ENCODE peak calls at places on chromosomes 6 and 20, in four cellular contexts. One of them, this sample, is unnamed.
A peak's percentile ranks its signal among the peaks of the same experiment; 100 is the strongest.

GRCh38 chr20:3934628-3935027 is 45.4 kb downstream of the PANK2 start:
- DNase-seq in tibial nerve: no peak
- DNase-seq in endothelial cell: no peak
- DNase-seq in GM20000: no peak
- DNase-seq in this sample: no peak

GRCh38 chr20:11080776-11081406 is 407.1 kb upstream of the JAG1 start:
- DNase-seq in tibial nerve: no peak
- DNase-seq in endothelial cell: no peak
- DNase-seq in GM20000: no peak
- DNase-seq in this sample: no peak

GRCh38 chr20:58692579-58693225 is at the start of gene NPEPL1:
- DNase-seq in tibial nerve: peak; percentile 37
- DNase-seq in endothelial cell: peak; percentile 85
- DNase-seq in GM20000: peak; percentile 99
- DNase-seq in this sample: no peak

GRCh38 chr6:137389150-137389664 is 105.0 kb downstream of the OLIG3 start:
- DNase-seq in tibial nerve: no peak
- DNase-seq in endothelial cell: no peak
- DNase-seq in GM20000: peak; percentile 57
- DNase-seq in this sample: no peak

GRCh38 chr6:84027340-84028183 is 6.0 kb upstream of the MRAP2 start:
- DNase-seq in tibial nerve: no peak
- DNase-seq in endothelial cell: no peak
- DNase-seq in GM20000: no peak
- DNase-seq in this sample: no peak

GRCh38 chr6:7899046-7899888 is 11.3 kb downstream of the TXNDC5 start:
- DNase-seq in tibial nerve: no peak
- DNase-seq in endothelial cell: no peak
- DNase-seq in GM20000: peak; percentile 45
- DNase-seq in this sample: no peak

GRCh38 chr6:169963581-169964297 is 212.3 kb downstream of the ERMARD start:
- DNase-seq in tibial nerve: no peak
- DNase-seq in endothelial cell: no peak
- DNase-seq in GM20000: no peak
- DNase-seq in this sample: no peak

GRCh38 chr6:22367331-22367730 is 70.5 kb upstream of the PRL start:
- DNase-seq in tibial nerve: no peak
- DNase-seq in endothelial cell: no peak
- DNase-seq in GM20000: no peak
- DNase-seq in this sample: no peak

GRCh38 chr20:14295238-14295637 is 42.2 kb downstream of the FLRT3 start:
- DNase-seq in tibial nerve: no peak
- DNase-seq in endothelial cell: peak; percentile 22
- DNase-seq in GM20000: peak; percentile 2
- DNase-seq in this sample: no peak

GRCh38 chr6:144920391-144920983 is 635.4 kb downstream of the UTRN start:
- DNase-seq in tibial nerve: no peak
- DNase-seq in endothelial cell: no peak
- DNase-seq in GM20000: no peak
- DNase-seq in this sample: no peak

DNA sequence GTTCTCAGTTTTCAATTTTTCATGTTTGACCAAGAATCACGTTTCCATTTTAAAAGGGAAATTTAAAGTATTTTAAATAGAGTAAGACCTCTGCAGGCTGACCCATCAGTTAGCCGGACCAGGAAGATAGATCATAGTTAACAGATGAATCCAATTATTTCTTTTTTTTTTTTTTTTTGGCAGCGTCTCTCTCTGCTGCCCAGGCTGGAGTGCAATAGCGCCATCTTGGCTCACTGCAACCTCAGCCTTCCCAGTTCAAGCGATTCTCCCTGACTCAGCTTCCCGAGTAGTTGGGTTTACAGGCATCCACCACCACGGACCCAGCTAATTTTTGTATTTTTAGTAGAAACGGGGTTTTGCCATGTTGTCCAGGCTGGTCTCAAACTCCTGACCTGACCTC is 256.7 kb upstream of the CNR1 start:
- DNase-seq in tibial nerve: no peak
- DNase-seq in endothelial cell: no peak
- DNase-seq in GM20000: no peak
- DNase-seq in this sample: no peak
- TF ChIP-seq CTCF in tibial nerve: no peak
- TF ChIP-seq CTCF in endothelial cell: no peak
- TF ChIP-seq CTCF in GM20000: no peak
- TF ChIP-seq CTCF in this sample: no peak

GRCh38 chr6:15642276-15642675 is 20.6 kb downstream of the DTNBP1 start:
- DNase-seq in tibial nerve: no peak
- DNase-seq in endothelial cell: no peak
- DNase-seq in GM20000: no peak
- DNase-seq in this sample: no peak
- TF ChIP-seq CTCF in tibial nerve: no peak
- TF ChIP-seq CTCF in endothelial cell: peak; percentile 58
- TF ChIP-seq CTCF in GM20000: peak; percentile 6
- TF ChIP-seq CTCF in this sample: no peak

DNA sequence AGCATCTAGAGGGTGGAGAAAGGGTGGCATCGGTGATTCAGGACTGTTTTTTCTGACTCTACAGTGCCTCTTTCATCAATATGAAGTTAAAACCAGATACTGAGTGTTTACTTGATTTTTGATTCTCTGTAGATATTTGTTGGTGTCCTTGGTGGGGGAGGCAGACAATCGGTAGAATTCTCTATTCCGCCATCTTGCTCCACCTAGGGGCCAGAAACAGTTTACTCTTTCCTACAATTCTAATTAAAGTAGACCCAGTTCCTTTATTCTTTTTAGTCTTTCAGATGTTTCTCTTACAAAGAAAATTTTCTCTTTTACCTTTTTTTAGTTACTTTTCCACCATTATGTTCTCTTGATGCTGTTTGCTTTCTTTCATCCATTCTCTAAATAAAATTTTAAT is 162.1 kb upstream of the RAB32 start:
- DNase-seq in tibial nerve: no peak
- DNase-seq in endothelial cell: no peak
- DNase-seq in GM20000: no peak
- DNase-seq in this sample: no peak
- TF ChIP-seq CTCF in tibial nerve: no peak
- TF ChIP-seq CTCF in endothelial cell: peak; percentile 40
- TF ChIP-seq CTCF in GM20000: no peak
- TF ChIP-seq CTCF in this sample: no peak

GRCh38 chr20:38883081-38883980 is 42.9 kb upstream of the FAM83D start:
- DNase-seq in tibial nerve: no peak
- DNase-seq in endothelial cell: no peak
- DNase-seq in GM20000: no peak
- DNase-seq in this sample: no peak
- TF ChIP-seq CTCF in tibial nerve: no peak
- TF ChIP-seq CTCF in endothelial cell: no peak
- TF ChIP-seq CTCF in GM20000: no peak
- TF ChIP-seq CTCF in this sample: no peak

DNA sequence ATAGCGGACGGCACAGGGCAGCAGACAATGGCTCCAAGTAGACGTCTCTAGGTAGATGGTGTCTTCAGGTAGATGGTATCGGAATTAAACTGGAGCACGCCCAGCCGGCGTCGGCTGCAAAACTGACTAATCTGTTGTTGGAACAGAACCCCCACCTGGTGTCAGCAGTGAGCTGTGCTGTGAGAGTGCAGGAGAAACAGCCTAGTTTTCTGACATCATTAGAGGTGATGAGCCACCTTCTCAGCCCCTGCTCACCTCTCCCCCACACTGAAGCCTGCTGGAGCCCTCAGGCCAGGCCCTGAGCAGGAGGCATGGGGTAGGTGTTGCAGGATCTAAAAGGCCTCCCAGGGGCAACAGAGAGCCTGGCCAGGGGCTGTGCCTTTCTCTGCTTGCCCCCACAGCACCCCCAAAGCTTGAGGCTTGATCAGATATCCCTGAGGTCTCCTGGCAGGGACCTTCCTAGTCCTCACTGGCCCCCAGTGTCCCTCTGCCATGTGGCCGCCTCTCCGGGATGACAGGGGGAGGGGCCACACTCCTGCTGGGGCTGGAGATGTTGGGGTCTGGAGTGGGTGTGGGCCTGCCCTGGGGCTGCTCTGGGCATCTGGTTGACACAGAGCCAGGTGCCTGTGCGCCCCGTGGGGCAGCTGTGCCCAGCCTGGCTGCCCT is 6.9 kb upstream of the HELZ2 start:
- DNase-seq in tibial nerve: no peak
- DNase-seq in endothelial cell: peak; percentile 33
- DNase-seq in GM20000: peak; percentile 78
- DNase-seq in this sample: no peak
- TF ChIP-seq CTCF in tibial nerve: no peak
- TF ChIP-seq CTCF in endothelial cell: no peak
- TF ChIP-seq CTCF in GM20000: peak; percentile 46
- TF ChIP-seq CTCF in this sample: no peak

GRCh38 chr20:57434390-57434700 is 43.1 kb downstream of the RBM38 start:
- DNase-seq in tibial nerve: no peak
- DNase-seq in endothelial cell: no peak
- DNase-seq in GM20000: no peak
- DNase-seq in this sample: no peak
- TF ChIP-seq CTCF in tibial nerve: no peak
- TF ChIP-seq CTCF in endothelial cell: no peak
- TF ChIP-seq CTCF in GM20000: no peak
- TF ChIP-seq CTCF in this sample: no peak

DNA sequence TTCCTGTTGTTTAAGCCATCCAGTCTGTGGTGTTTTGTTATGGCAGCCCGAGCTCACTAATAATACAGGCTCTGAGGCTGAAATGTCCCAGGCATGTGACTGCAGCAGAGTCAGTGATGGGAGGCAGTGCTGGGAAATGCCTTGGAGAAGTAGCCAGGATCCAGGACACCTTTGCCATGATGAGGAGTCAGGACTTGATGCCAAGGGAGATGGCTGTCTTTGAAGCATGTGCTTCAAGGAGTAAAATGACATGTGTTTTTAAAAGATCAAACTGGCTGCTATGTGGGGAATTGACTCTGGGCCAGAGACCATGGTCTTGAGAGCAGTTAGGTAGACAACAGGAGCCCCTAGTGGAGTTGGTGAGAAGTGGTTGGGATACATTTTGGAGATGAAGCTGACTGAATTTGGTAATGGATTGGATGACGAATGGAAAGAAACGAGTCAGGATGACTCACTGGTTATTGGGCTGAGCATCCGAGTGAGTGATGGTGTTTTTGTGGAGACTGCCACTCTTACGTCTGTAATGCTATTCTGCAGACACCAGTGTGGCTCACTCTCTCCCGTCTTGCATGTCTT is 322.2 kb downstream of the PLCB1 start:
- DNase-seq in tibial nerve: no peak
- DNase-seq in endothelial cell: no peak
- DNase-seq in GM20000: peak; percentile 6
- DNase-seq in this sample: no peak
- TF ChIP-seq CTCF in tibial nerve: no peak
- TF ChIP-seq CTCF in endothelial cell: peak; percentile 23
- TF ChIP-seq CTCF in GM20000: no peak
- TF ChIP-seq CTCF in this sample: no peak

GRCh38 chr6:155246825-155247224 is 17.0 kb upstream of the CLDN20 start:
- DNase-seq in tibial nerve: no peak
- DNase-seq in endothelial cell: no peak
- DNase-seq in GM20000: no peak
- DNase-seq in this sample: no peak

GRCh38 chr6:155250701-155251381 is 13.0 kb upstream of the CLDN20 start:
- DNase-seq in tibial nerve: no peak
- DNase-seq in endothelial cell: no peak
- DNase-seq in GM20000: no peak
- DNase-seq in this sample: no peak

GRCh38 chr6:155245871-155246270 is 17.9 kb upstream of the CLDN20 start:
- DNase-seq in tibial nerve: no peak
- DNase-seq in endothelial cell: no peak
- DNase-seq in GM20000: no peak
- DNase-seq in this sample: no peak

GRCh38 chr6:155247618-155248017 is 16.2 kb upstream of the CLDN20 start:
- DNase-seq in tibial nerve: no peak
- DNase-seq in endothelial cell: no peak
- DNase-seq in GM20000: no peak
- DNase-seq in this sample: no peak

DNA sequence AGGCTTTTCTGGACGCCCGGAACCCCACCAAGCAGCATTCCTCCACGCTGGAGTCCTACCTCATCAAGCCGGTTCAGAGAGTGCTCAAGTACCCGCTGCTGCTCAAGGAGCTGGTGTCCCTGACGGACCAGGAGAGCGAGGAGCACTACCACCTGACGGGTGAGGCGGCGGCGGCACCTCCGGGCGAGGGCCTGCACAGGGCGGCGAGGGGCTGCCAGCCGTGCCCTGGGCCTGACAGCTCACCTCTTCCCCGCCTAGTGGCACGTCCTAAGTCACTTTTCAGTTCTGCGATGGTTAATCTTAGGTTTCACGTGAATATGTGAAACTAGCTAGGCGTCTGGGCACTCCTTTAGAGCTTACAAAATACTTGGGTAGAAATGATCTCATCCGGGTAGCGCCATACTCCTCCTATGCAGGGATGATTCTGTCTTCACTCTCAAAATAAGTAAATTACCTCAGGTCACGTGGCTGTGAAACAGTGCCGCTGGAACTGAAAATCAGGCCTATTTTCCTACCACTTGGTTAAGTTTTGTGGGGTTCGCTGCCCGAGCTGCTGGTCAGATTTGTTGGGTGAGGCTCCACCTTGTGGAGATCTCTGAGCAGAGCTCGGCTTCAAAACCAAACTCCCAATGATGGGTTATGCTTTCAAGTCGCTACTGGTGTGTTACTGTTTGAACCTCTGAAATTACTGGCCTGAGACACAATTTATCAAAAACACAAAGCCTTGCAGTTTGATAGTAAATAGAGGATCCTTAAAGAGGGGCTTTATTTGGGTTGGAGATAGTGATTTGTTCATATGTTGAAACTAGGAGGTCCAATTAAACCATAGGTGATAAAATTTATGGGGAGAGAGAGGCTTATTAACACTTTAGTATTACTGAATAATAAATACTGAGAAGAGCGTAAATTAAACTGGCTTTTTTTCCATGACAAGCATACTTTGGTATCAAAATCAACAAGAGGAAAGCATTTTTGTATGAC is 15.5 kb upstream of the CLDN20 start:
- DNase-seq in tibial nerve: peak; percentile 21
- DNase-seq in endothelial cell: peak; percentile 46
- DNase-seq in GM20000: peak; percentile 66
- DNase-seq in this sample: no peak
- TF ChIP-seq CTCF in tibial nerve: peak; percentile 59
- TF ChIP-seq CTCF in endothelial cell: peak; percentile 4
- TF ChIP-seq CTCF in GM20000: no peak
- TF ChIP-seq CTCF in this sample: peak; percentile 26

GRCh38 chr6:108574457-108575149 is 13.9 kb downstream of the FOXO3 start:
- DNase-seq in tibial nerve: no peak
- DNase-seq in endothelial cell: no peak
- DNase-seq in GM20000: no peak
- DNase-seq in this sample: no peak

GRCh38 chr6:108566406-108566805 is 5.7 kb downstream of the FOXO3 start:
- DNase-seq in tibial nerve: no peak
- DNase-seq in endothelial cell: no peak
- DNase-seq in GM20000: no peak
- DNase-seq in this sample: no peak

GRCh38 chr6:108568101-108568500 is 7.4 kb downstream of the FOXO3 start:
- DNase-seq in tibial nerve: no peak
- DNase-seq in endothelial cell: no peak
- DNase-seq in GM20000: no peak
- DNase-seq in this sample: no peak

GRCh38 chr6:108565893-108566292 is 5.2 kb downstream of the FOXO3 start:
- DNase-seq in tibial nerve: no peak
- DNase-seq in endothelial cell: no peak
- DNase-seq in GM20000: peak; percentile 44
- DNase-seq in this sample: no peak

GRCh38 chr6:108570518-108570917 is 9.8 kb downstream of the FOXO3 start:
- DNase-seq in tibial nerve: no peak
- DNase-seq in endothelial cell: no peak
- DNase-seq in GM20000: no peak
- DNase-seq in this sample: no peak
- TF ChIP-seq CTCF in tibial nerve: no peak
- TF ChIP-seq CTCF in endothelial cell: no peak
- TF ChIP-seq CTCF in GM20000: no peak
- TF ChIP-seq CTCF in this sample: no peak